ENCODE peak calls at places on chromosomes 2 and 18, in six cellular contexts. Z, H, F, V, B and R are unnamed samples.

GRCh38 chr2:121211689-121212151 is 73.3 kb downstream of the TFCP2L1 start:
- DNase-seq in F (no peak), B (no peak), V (no peak), Z (no peak), H (no peak), R (no peak)

GRCh38 chr2:189144700-189145211 is 34.8 kb downstream of the COL5A2 start:
- DNase-seq in Z (no peak), H (no peak), F (no peak), V (peak; percentile 64), B (no peak), R (no peak)

GRCh38 chr2:43136862-43137261 is 89.5 kb downstream of the ZFP36L2 start:
- DNase-seq in H (no peak), V (no peak), B (no peak), Z (no peak), F (peak; percentile 96), R (peak; percentile 66)

GRCh38 chr2:98317214-98317613 is 29.0 kb upstream of the CNGA3 start:
- DNase-seq in B (no peak), F (no peak), V (peak; percentile 32), Z (no peak), H (no peak), R (no peak)

GRCh38 chr18:5447442-5447841 is 96.4 kb downstream of the EPB41L3 start:
- DNase-seq in V (no peak), F (no peak), Z (no peak), H (no peak), B (no peak), R (no peak)

GRCh38 chr2:68937346-68938055 is 15.2 kb downstream of the GKN2 start:
- DNase-seq in B (no peak), H (no peak), F (no peak), V (no peak), Z (no peak), R (no peak)

GRCh38 chr2:21067863-21068537 is 24.1 kb upstream of the APOB start:
- DNase-seq in Z (no peak), H (no peak), V (peak; percentile 38), F (no peak), B (no peak), R (no peak)

GRCh38 chr18:3264362-3264761 is 2.4 kb downstream of the MYL12B start:
- DNase-seq in V (no peak), B (no peak), Z (no peak), H (no peak), F (no peak), R (no peak)

GRCh38 chr2:120763516-120763915 is 27.8 kb downstream of the GLI2 start:
- DNase-seq in Z (no peak), V (no peak), F (no peak), B (no peak), H (peak; percentile 30), R (no peak)

GRCh38 chr18:26894426-26894825 is 28.9 kb upstream of the AQP4 start:
- DNase-seq in Z (no peak), B (no peak), V (no peak), H (no peak), F (no peak), R (no peak)

GRCh38 chr18:41004320-41004719 is 950.7 kb upstream of the PIK3C3 start:
- DNase-seq in V (no peak), Z (no peak), H (no peak), F (no peak), B (no peak), R (no peak)

GRCh38 chr2:162072976-162073775 is 839 bp downstream of the DPP4 start:
- DNase-seq in H (no peak), V (peak; percentile 31), Z (no peak), F (peak; percentile 45), B (peak; percentile 31), R (no peak)

GRCh38 chr2:196242131-196242620 is 70.8 kb upstream of the STK17B start:
- DNase-seq in F (peak; percentile 76), V (no peak), Z (no peak), H (no peak), B (no peak), R (no peak)

GRCh38 chr2:10277293-10278028 is 25.2 kb upstream of the HPCAL1 start:
- DNase-seq in Z (no peak), B (no peak), V (no peak), H (no peak), F (no peak), R (no peak)

GRCh38 chr2:161414385-161415040 is 1.6 kb upstream of the TBR1 start:
- DNase-seq in V (peak; percentile 79), H (no peak), F (no peak), B (no peak), Z (no peak), R (no peak)

GRCh38 chr18:53193870-53194269 is 853.9 kb downstream of the DCC start:
- DNase-seq in H (no peak), F (no peak), Z (no peak), B (no peak), V (no peak), R (no peak)

GRCh38 chr2:205869439-205869838 is 187.1 kb downstream of the NRP2 start:
- DNase-seq in B (no peak), H (no peak), Z (no peak), F (no peak), V (no peak), R (no peak)

GRCh38 chr2:30784682-30785081 is 22.6 kb downstream of the CAPN13 start:
- DNase-seq in H (no peak), F (no peak), B (no peak), V (no peak), Z (peak; percentile 18), R (no peak)

GRCh38 chr2:25669520-25669919 is 3.9 kb downstream of the DTNB start:
- DNase-seq in B (no peak), F (no peak), H (no peak), V (no peak), Z (no peak), R (no peak)

GRCh38 chr2:67839242-67839641 is 223.6 kb downstream of the C1D start:
- DNase-seq in Z (no peak), H (no peak), F (no peak), V (no peak), B (no peak), R (no peak)

GRCh38 chr2:36359006-36359580 is 3.5 kb downstream of the CRIM1 start:
- DNase-seq in H (no peak), F (no peak), Z (no peak), B (no peak), V (no peak), R (no peak)

GRCh38 chr2:196263181-196263747 is 91.9 kb upstream of the STK17B start:
- DNase-seq in B (no peak), Z (no peak), V (no peak), F (peak; percentile 88), H (no peak), R (no peak)

GRCh38 chr18:42649636-42650035 is 465.8 kb downstream of the RIT2 start:
- DNase-seq in B (no peak), Z (no peak), H (no peak), V (no peak), F (no peak), R (no peak)

GRCh38 chr2:16725549-16725948 is 59.9 kb upstream of the CYRIA start:
- DNase-seq in V (peak; percentile 37), B (no peak), Z (no peak), H (no peak), F (no peak), R (no peak)

GRCh38 chr18:9842446-9842845 is 43.3 kb upstream of the TXNDC2 start:
- DNase-seq in H (no peak), B (no peak), V (no peak), F (no peak), Z (no peak), R (no peak)

GRCh38 chr18:29853126-29853525 is 1189.4 kb downstream of the DSC3 start:
- DNase-seq in H (no peak), Z (no peak), B (no peak), V (no peak), F (no peak), R (no peak)

GRCh38 chr2:190017837-190018236 is 44.7 kb downstream of the MSTN start:
- DNase-seq in B (no peak), V (no peak), Z (no peak), H (no peak), F (no peak), R (no peak)

GRCh38 chr2:44851518-44851917 is 90.0 kb upstream of the SIX3 start:
- DNase-seq in B (no peak), H (no peak), V (no peak), Z (no peak), F (no peak), R (no peak)

GRCh38 chr18:79227617-79228016 is 158.4 kb downstream of the ATP9B start:
- DNase-seq in F (no peak), B (no peak), V (no peak), H (no peak), Z (no peak), R (no peak)

GRCh38 chr2:84889332-84889731 is 8.4 kb upstream of the TRABD2A start:
- DNase-seq in B (no peak), V (no peak), Z (no peak), F (no peak), H (no peak), R (no peak)

GRCh38 chr18:74895686-74896085 is 298.0 kb downstream of the ZNF407 start:
- DNase-seq in F (no peak), Z (no peak), H (no peak), B (no peak), V (no peak), R (no peak)

GRCh38 chr2:218875692-218876246 is 4.9 kb upstream of the WNT10A start:
- DNase-seq in Z (no peak), H (no peak), B (no peak), V (no peak), F (no peak), R (no peak)
- H3K4me1 ChIP-seq in Z (peaks cover 23% of the 10 kb centered on the region), H (no peaks in the 10 kb centered on the region), B (peaks cover 38% of the 10 kb centered on the region), V (no peaks in the 10 kb centered on the region), F (peaks cover 20% of the 10 kb centered on the region), R (peaks cover 38% of the 10 kb centered on the region)

DNA sequence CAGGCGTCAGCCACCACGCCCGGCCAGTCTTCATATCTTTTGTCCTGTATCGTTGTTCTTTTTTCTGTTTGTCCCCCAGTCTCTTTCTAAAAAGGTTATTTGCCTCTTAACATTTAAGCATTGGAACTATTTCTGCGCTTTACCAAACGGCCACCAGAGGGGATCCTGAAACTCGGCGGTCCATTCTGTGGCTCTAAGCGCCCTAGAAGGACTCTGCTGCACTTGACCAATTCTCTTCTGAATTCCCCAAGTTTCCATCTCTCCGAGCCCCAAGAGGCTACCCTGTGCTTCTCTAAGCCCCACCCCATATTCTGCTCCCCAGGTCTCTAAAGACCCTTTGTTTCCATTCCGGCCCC is 33.1 kb upstream of the REG3G start:
- DNase-seq in Z (no peak), H (no peak), B (no peak), F (no peak), V (peak; percentile 72), R (no peak)
- H3K4me3 ChIP-seq in Z (peak overlapping the region; percentile 31), H (no peak overlapping the region), B (no peak overlapping the region), F (no peak overlapping the region), V (peak overlapping the region; percentile 17), R (no peak overlapping the region)

DNA sequence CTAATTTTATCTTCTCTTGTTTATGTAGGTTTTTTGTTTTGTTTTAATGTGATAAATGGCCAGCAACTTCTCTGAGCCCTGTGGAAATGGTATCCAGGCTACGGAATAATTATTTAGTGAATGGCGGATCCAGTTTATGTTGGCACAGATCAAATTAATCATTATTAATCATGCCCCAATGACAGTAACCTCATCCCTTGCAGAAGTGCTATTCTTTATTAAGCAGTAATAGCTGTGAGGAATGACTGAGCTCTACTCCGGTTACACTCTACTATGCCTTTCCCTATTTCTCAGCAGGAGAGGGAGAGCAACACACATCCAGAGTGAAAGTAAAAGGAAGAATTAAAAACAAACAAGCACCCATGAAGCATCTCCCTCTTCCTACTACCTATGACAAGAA is 84.8 kb downstream of the SETBP1 start:
- DNase-seq in B (no peak), V (no peak), Z (no peak), H (no peak), F (no peak), R (no peak)
- H3K4me1 ChIP-seq in B (peaks cover 29% of the 10 kb centered on the region), V (peaks cover 2% of the 10 kb centered on the region), Z (peaks cover 14% of the 10 kb centered on the region), H (no peaks in the 10 kb centered on the region), F (peaks cover 1% of the 10 kb centered on the region), R (no peaks in the 10 kb centered on the region)

GRCh38 chr18:63316612-63317555 is 2.7 kb downstream of the BCL2 start:
- DNase-seq in V (no peak), H (no peak), Z (no peak), B (no peak), F (no peak), R (no peak)
- H3K4me3 ChIP-seq in V (no peak overlapping the region), H (peak overlapping the region; percentile 76), Z (peak overlapping the region; percentile 69), B (peak overlapping the region; percentile 73), F (peak overlapping the region; percentile 94), R (peak overlapping the region; percentile 89)